ENCODE peak calls at places on chromosomes 13 and 19, in ten cellular contexts. Y is choroid plexus epithelial cell; T is germinal center; Z is aorta; H is WTC11; D is fibroblast of the aortic adventitia; V is suprapubic skin; P is CD8-positive, alpha-beta T cell; E is AG08395; C is colonic mucosa. K is an unnamed sample.

GRCh38 chr13:61410669-61411297 is 4.9 kb downstream of the PCDH20 start:
- DNase-seq in T (no peak), Z (no peak), V (no peak), C (no peak), E (peak; percentile 3), Y (peak; percentile 38), H (no peak), P (no peak), D (peak; percentile 8), K (no peak)

GRCh38 chr13:28415994-28416411 is 78.9 kb downstream of the FLT1 start:
- DNase-seq in T (no peak), Z (no peak), C (no peak), V (no peak), E (no peak), P (no peak), D (no peak), Y (no peak), H (no peak), K (no peak)

GRCh38 chr13:42364613-42365000 is 92.7 kb downstream of the AKAP11 start:
- DNase-seq in P (no peak), Z (no peak), H (no peak), C (no peak), E (no peak), D (no peak), T (no peak), V (no peak), Y (peak; percentile 63), K (no peak)

GRCh38 chr13:101150998-101151397 is 265.3 kb downstream of the NALCN start:
- DNase-seq in D (peak; percentile 58), H (no peak), P (no peak), Z (no peak), E (peak; percentile 44), Y (peak; percentile 62), C (no peak), V (no peak), T (peak; percentile 10), K (no peak)

GRCh38 chr19:48330012-48330681 is 4.8 kb downstream of the EMP3 start:
- DNase-seq in Y (no peak), H (peak; percentile 91), V (no peak), P (peak; percentile 90), Z (peak; percentile 83), E (no peak), C (peak; percentile 88), D (no peak), T (peak; percentile 86), K (peak; percentile 80)

GRCh38 chr19:53977429-53977990 is 13.9 kb upstream of the CACNG6 start:
- DNase-seq in Y (peak; percentile 93), C (peak; percentile 81), H (peak; percentile 82), D (peak; percentile 93), T (peak; percentile 63), P (peak; percentile 68), V (no peak), E (peak; percentile 90), Z (peak; percentile 85), K (peak; percentile 50)

GRCh38 chr13:76723551-76724232 is 162.5 kb downstream of the KCTD12 start:
- DNase-seq in Y (peak; percentile 91), C (no peak), H (peak; percentile 9), Z (peak; percentile 61), E (peak; percentile 92), D (peak; percentile 96), P (peak; percentile 28), T (no peak), V (no peak), K (no peak)

GRCh38 chr19:54109651-54110050 is 5.8 kb downstream of the TFPT start:
- DNase-seq in V (no peak), Z (peak; percentile 48), P (no peak), T (no peak), C (no peak), D (no peak), Y (no peak), H (no peak), E (no peak), K (no peak)

GRCh38 chr19:43444531-43445340 is 20.7 kb downstream of the LYPD3 start:
- DNase-seq in E (no peak), P (no peak), C (no peak), Y (no peak), T (no peak), Z (no peak), D (no peak), H (no peak), V (no peak), K (no peak)

GRCh38 chr19:42965204-42965603 is 28.2 kb upstream of the PSG7 start:
- DNase-seq in H (no peak), D (peak; percentile 57), P (no peak), C (no peak), Z (no peak), T (no peak), V (no peak), Y (peak; percentile 15), E (peak; percentile 57), K (no peak)

GRCh38 chr13:102816633-102817032 is 17.7 kb downstream of the BIVM start:
- DNase-seq in D (no peak), V (no peak), C (no peak), T (no peak), P (no peak), H (no peak), Z (no peak), Y (no peak), E (no peak), K (no peak)

GRCh38 chr13:112956516-112957294 is 12.3 kb upstream of the MCF2L start:
- DNase-seq in Z (no peak), Y (peak; percentile 23), D (peak; percentile 14), H (no peak), E (no peak), C (no peak), T (no peak), V (peak; percentile 56), P (no peak), K (no peak)

GRCh38 chr13:102800145-102801041 is 1.5 kb downstream of the BIVM start:
- DNase-seq in Y (peak; percentile 82), D (peak; percentile 72), C (peak; percentile 91), T (peak; percentile 83), E (peak; percentile 83), H (peak; percentile 86), P (peak; percentile 78), Z (peak; percentile 87), V (peak; percentile 90), K (peak; percentile 84)

GRCh38 chr13:36509369-36509768 is 77.1 kb downstream of the CCNA1 start:
- DNase-seq in C (no peak), D (no peak), Z (no peak), T (no peak), P (no peak), V (no peak), Y (no peak), H (peak; percentile 50), E (no peak), K (no peak)

GRCh38 chr19:39941615-39942507 is 7.4 kb upstream of the FCGBP start:
- DNase-seq in Y (peak; percentile 87), P (peak; percentile 73), D (no peak), Z (no peak), C (no peak), H (no peak), V (no peak), E (no peak), T (peak; percentile 77), K (no peak)

GRCh38 chr19:14525729-14526128 is 3.7 kb upstream of the TECR start:
- DNase-seq in V (no peak), C (no peak), D (no peak), T (no peak), Z (no peak), E (no peak), Y (no peak), P (no peak), H (no peak), K (no peak)

GRCh38 chr13:51453308-51453958 is 597 bp upstream of the INTS6 start:
- DNase-seq in T (peak; percentile 84), H (peak; percentile 66), D (no peak), C (peak; percentile 87), P (peak; percentile 84), E (peak; percentile 69), Y (no peak), Z (peak; percentile 89), V (peak; percentile 89), K (peak; percentile 82)

K was measured in ovary.